ENCODE peak calls at places on chromosomes 5 and 9, in nine cellular contexts. J is ovary, T is fibroblast of the aortic adventitia, W is choroid plexus epithelial cell, E is AG04449, O is Panc1, V is DND-41, N is epithelial cell of esophagus, X is neural progenitor cell. P is an unnamed sample.

GRCh38 chr9:126513159-126514036 is 100.3 kb upstream of the LMX1B start:
- DNase-seq in J (no peak), O (no peak), N (peak), T (no peak), V (no peak), X (no peak), E (no peak), W (no peak), P (no peak)

GRCh38 chr5:150503977-150504620 is 3.8 kb upstream of the NDST1 start:
- DNase-seq in T (peak), J (no peak), E (no peak), W (no peak), O (no peak), N (no peak), X (no peak), V (no peak), P (no peak)

GRCh38 chr9:18707078-18707477 is 233.1 kb downstream of the ADAMTSL1 start:
- DNase-seq in O (no peak), T (peak), V (no peak), E (no peak), X (no peak), W (peak), J (no peak), N (no peak), P (no peak)

GRCh38 chr5:127428748-127429147 is 88.7 kb upstream of the PRRC1 start:
- DNase-seq in W (no peak), N (no peak), X (no peak), T (no peak), O (no peak), V (no peak), J (no peak), E (no peak), P (no peak)

GRCh38 chr5:66596791-66597757 is 881 bp downstream of the MAST4 start:
- DNase-seq in N (peak), T (peak), O (no peak), X (peak), W (peak), J (peak), E (no peak), V (peak), P (peak)

GRCh38 chr9:85702191-85702590 is 39.6 kb downstream of the AGTPBP1 start:
- DNase-seq in W (no peak), N (no peak), T (no peak), X (no peak), O (no peak), V (no peak), J (no peak), E (no peak), P (no peak)

GRCh38 chr9:92600075-92600741 is 64.4 kb upstream of the ECM2 start:
- DNase-seq in X (no peak), N (peak), E (no peak), V (no peak), J (no peak), W (peak), T (no peak), O (no peak), P (no peak)

GRCh38 chr5:158154226-158155005 is 295.5 kb upstream of the CLINT1 start:
- DNase-seq in W (peak), O (no peak), V (no peak), N (peak), J (no peak), X (no peak), T (peak), E (peak), P (no peak)

GRCh38 chr5:107469485-107469884 is 201.3 kb downstream of the EFNA5 start:
- DNase-seq in E (peak), N (peak), V (peak), T (peak), O (peak), J (no peak), W (peak), X (no peak), P (no peak)

GRCh38 chr9:73423891-73424290 is 272.2 kb downstream of the ANXA1 start:
- DNase-seq in W (no peak), J (no peak), O (no peak), N (peak), X (no peak), T (peak), E (no peak), V (no peak), P (no peak)

GRCh38 chr5:133460172-133460758 is 152.1 kb downstream of the FSTL4 start:
- DNase-seq in V (peak), N (peak), O (peak), T (no peak), E (no peak), J (no peak), W (peak), X (peak), P (peak)

GRCh38 chr5:52560366-52560765 is 227.3 kb upstream of the ITGA1 start:
- DNase-seq in X (no peak), T (peak), E (no peak), V (no peak), W (peak), J (no peak), O (no peak), N (peak), P (no peak)

GRCh38 chr5:181052526-181052927 is 12.5 kb downstream of the BTNL9 start:
- DNase-seq in J (no peak), E (no peak), X (no peak), T (no peak), O (no peak), N (peak), W (peak), V (no peak), P (peak)

GRCh38 chr9:22160235-22160634 is 151.1 kb upstream of the CDKN2B start:
- DNase-seq in N (no peak), X (no peak), J (no peak), E (no peak), V (no peak), T (no peak), O (no peak), W (peak), P (no peak)

GRCh38 chr9:7790022-7790818 is 9.4 kb downstream of the DMAC1 start:
- DNase-seq in W (no peak), E (no peak), O (no peak), X (no peak), V (no peak), N (no peak), J (no peak), T (no peak), P (no peak)

GRCh38 chr5:116672203-116672602 is 97.6 kb upstream of the SEMA6A start:
- DNase-seq in V (no peak), X (no peak), J (no peak), W (no peak), N (no peak), O (no peak), T (no peak), E (no peak), P (no peak)

GRCh38 chr5:162768962-162769464 is 668.4 kb upstream of the CCNG1 start:
- DNase-seq in N (no peak), T (no peak), O (no peak), E (no peak), W (no peak), V (peak), X (peak), J (no peak), P (no peak)

DNA sequence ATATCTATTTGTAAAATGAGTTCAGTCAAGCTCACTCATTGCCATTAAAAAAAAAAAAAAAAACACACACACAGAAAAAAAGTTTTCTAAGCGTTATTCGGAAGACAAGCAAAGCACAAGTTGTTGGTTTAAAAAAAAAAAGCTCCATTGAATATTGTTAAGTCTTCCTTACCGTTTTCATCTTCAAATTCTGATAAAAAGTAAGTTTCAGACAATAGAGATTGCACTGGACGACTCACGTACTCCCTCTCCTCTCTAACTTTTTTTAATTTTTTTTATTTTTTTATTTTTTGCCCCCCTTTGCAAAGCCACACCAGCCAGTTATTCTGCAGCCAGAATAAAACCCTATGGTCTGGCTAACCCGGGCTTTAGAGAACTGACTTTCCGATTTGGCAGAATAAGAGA is 547 bp downstream of the ADAMTS6 start:
- DNase-seq in T (peak), V (no peak), O (no peak), J (no peak), E (no peak), W (peak), N (no peak), X (peak), P (no peak)
- H3K4me3 ChIP-seq in T (peak), V (peak), O (peak), J (peak), E (peak), W (peak), N (peak), X (peak), P (peak)

DNA sequence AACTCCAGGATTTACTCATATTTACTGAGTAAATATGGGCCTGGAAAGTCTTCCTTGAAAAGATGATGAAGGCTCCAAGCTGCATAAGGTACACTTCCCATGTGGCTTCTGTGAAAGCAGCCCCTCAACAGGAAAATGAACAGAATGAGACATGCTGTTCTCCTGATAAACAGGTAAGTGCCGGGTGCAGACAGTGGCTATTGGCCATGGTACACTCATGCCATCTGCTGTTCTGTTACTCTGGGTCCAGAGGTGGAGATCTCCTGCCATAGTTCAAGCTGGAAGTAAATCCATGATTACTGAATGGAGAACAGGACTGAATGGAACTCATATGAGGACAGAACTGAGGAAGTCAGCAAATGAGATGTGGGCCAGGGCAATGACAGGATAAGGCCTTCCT is 103.6 kb downstream of the SLIT3 start:
- DNase-seq in V (no peak), E (no peak), O (no peak), X (no peak), N (peak), W (no peak), T (peak), J (no peak), P (no peak)
- TF ChIP-seq CTCF in V (no peak), E (no peak), O (peak), X (peak), N (peak), W (no peak), T (peak), J (peak), P (no peak)

GRCh38 chr9:121285835-121286687 is 18.1 kb downstream of the GSN start:
- DNase-seq in O (no peak), J (peak), T (peak), X (peak), V (no peak), E (no peak), W (peak), N (peak), P (no peak)
- H3K4me3 ChIP-seq in O (no peak), J (no peak), T (no peak), X (peak), V (no peak), E (no peak), W (no peak), N (no peak), P (no peak)

GRCh38 chr9:36854034-36854433 is 180.0 kb downstream of the PAX5 start:
- DNase-seq in N (no peak), X (no peak), E (no peak), J (no peak), V (no peak), W (no peak), O (no peak), T (no peak), P (no peak)
- TF ChIP-seq CTCF in N (no peak), X (no peak), E (no peak), J (no peak), V (no peak), W (no peak), O (no peak), T (no peak), P (no peak)

GRCh38 chr5:138755084-138755748 is 2.0 kb downstream of the CTNNA1 start:
- DNase-seq in O (no peak), E (no peak), V (no peak), W (no peak), T (no peak), N (peak), X (no peak), J (no peak), P (peak)
- H3K4me3 ChIP-seq in O (peak), E (peak), V (no peak), W (no peak), T (peak), N (peak), X (peak), J (no peak), P (peak)

GRCh38 chr9:134379774-134380431 is 53.6 kb downstream of the RXRA start:
- DNase-seq in T (no peak), O (no peak), J (no peak), N (peak), E (no peak), V (no peak), X (no peak), W (peak), P (no peak)

GRCh38 chr9:134382733-134383132 is 56.5 kb downstream of the RXRA start:
- DNase-seq in N (no peak), T (no peak), E (no peak), W (no peak), X (no peak), O (no peak), J (no peak), V (no peak), P (no peak)

GRCh38 chr9:134381262-134381661 is 55.0 kb downstream of the RXRA start:
- DNase-seq in V (no peak), O (no peak), E (no peak), X (no peak), T (no peak), N (no peak), J (no peak), W (no peak), P (no peak)

GRCh38 chr9:134383148-134383547 is 56.9 kb downstream of the RXRA start:
- DNase-seq in X (no peak), T (no peak), O (no peak), W (no peak), J (no peak), V (no peak), E (no peak), N (no peak), P (no peak)

DNA sequence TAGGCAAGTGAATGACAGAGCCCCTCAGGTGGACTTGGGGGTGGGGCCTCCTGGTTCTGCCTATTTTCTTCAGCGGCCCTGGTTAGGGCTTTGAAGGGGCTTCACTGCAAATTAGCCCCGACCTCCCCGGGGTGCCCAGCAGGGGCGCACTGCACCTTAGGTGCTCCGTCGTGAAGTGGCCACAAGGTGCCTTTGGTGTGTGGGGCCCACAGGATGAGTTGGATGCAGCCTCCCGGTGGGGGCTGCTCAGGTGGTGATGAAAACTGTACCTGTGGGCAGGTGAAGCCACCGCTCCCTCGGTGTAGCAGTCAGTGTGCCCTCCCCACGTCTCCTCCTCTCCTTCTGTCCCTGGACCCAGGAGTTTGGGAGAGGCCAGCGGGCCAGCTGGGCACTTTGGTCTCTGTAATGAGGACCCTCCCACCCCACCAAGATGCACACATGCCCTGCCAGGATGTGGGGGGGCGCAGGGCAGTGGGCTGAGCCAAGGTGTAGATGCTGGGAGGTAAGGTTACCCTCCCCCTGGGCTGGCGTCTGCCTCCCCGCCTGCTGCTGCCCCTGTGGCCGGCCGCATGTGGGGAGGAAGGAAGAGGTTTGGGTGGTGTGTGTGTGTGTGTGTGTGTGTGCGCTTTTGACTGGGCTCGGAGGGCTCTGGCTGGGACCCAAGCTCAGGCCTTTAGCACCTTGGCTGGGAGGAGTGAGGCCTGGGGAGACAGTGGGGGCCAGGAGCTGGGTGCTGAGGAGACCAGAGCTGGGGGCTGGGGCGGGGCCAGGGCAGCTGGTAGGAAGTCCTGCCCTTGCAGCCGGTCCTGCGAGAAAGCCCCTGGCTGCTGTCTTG is 55.6 kb downstream of the RXRA start:
- DNase-seq in V (no peak), J (no peak), N (no peak), T (no peak), X (no peak), E (no peak), W (peak), O (no peak), P (peak)
- TF ChIP-seq CTCF in V (peak), J (no peak), N (peak), T (no peak), X (peak), E (peak), W (peak), O (no peak), P (peak)

GRCh38 chr5:74064911-74065310 is 438.9 kb downstream of the ARHGEF28 start:
- DNase-seq in W (no peak), X (no peak), T (peak), E (no peak), N (no peak), V (no peak), O (no peak), J (no peak), P (no peak)

GRCh38 chr5:74067748-74068541 is 441.9 kb downstream of the ARHGEF28 start:
- DNase-seq in E (no peak), J (no peak), O (no peak), W (no peak), V (no peak), X (no peak), N (no peak), T (peak), P (no peak)

GRCh38 chr5:74063346-74063745 is 437.4 kb downstream of the ARHGEF28 start:
- DNase-seq in X (no peak), J (no peak), T (no peak), V (no peak), N (no peak), O (no peak), W (no peak), E (no peak), P (no peak)

GRCh38 chr5:74061292-74061691 is 435.3 kb downstream of the ARHGEF28 start:
- DNase-seq in W (no peak), J (no peak), X (no peak), V (no peak), E (no peak), O (no peak), T (no peak), N (no peak), P (no peak)

GRCh38 chr5:74063821-74064598 is 438.0 kb downstream of the ARHGEF28 start:
- DNase-seq in O (peak), W (peak), N (peak), T (peak), V (no peak), J (no peak), E (peak), X (no peak), P (no peak)
- H3K4me3 ChIP-seq in O (no peak), W (no peak), N (no peak), T (no peak), V (no peak), J (no peak), E (no peak), X (no peak), P (no peak)

DNA sequence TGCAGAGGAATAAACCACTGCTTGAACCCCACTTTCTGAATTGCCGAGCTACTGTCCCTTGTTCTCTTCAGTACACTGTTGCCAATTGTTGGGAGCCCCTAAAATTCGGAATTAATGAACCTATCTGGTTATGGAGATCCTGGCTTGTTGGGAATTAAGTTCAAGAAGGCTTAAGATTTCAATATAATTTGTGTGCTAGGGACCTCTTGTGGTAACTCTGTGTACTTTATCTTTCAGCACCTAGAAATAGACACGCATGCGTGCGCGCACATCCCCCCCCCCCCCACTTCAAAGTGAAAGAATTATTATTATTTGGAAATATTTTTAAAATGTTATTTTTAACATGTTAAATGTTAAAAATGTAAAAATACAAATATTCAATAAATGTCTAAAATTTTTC is 53.3 kb upstream of the FAM169A start:
- DNase-seq in J (no peak), T (peak), V (no peak), W (peak), O (no peak), X (peak), N (peak), E (no peak), P (no peak)
- TF ChIP-seq CTCF in J (peak), T (peak), V (peak), W (peak), O (peak), X (peak), N (peak), E (peak), P (peak)